ENCODE peak calls at places on chromosomes 2 and 18, in six cellular contexts. E, X, B, G, Z and N are unnamed samples.
A peak's percentile ranks its signal among the peaks of the same experiment; 100 is the strongest.

GRCh38 chr18:37425182-37425581 is 140.4 kb downstream of the CELF4 start:
- DNase-seq in E (no peak), X (no peak), B (no peak), G (no peak), Z (no peak), N (no peak)

GRCh38 chr18:10036479-10036878 is 122.7 kb downstream of the VAPA start:
- DNase-seq in E (no peak), X (no peak), B (no peak), G (peak; percentile 26), Z (no peak), N (no peak)

GRCh38 chr2:80830891-80831290 is 526.3 kb upstream of the LRRTM1 start:
- DNase-seq in E (no peak), X (no peak), B (no peak), G (no peak), Z (no peak), N (no peak)

GRCh38 chr18:68940039-68940438 is 142.2 kb downstream of the CCDC102B start:
- DNase-seq in E (no peak), X (no peak), B (no peak), G (no peak), Z (no peak), N (no peak)

GRCh38 chr2:238099709-238100048 is 461 bp upstream of the ESPNL start:
- DNase-seq in E (no peak), X (no peak), B (no peak), G (no peak), Z (no peak), N (no peak)

GRCh38 chr18:43559507-43559906 is 282.2 kb upstream of the SYT4 start:
- DNase-seq in E (no peak), X (no peak), B (no peak), G (no peak), Z (no peak), N (no peak)

GRCh38 chr18:13231151-13231550 is 12.6 kb downstream of the LDLRAD4 start:
- DNase-seq in E (no peak), X (no peak), B (no peak), G (no peak), Z (no peak), N (no peak)

GRCh38 chr18:39990540-39990939 is 1964.5 kb upstream of the PIK3C3 start:
- DNase-seq in E (no peak), X (no peak), B (peak; percentile 43), G (no peak), Z (no peak), N (no peak)

GRCh38 chr2:2331905-2332280 is 818 bp upstream of the MYT1L start:
- DNase-seq in E (no peak), X (no peak), B (peak; percentile 41), G (no peak), Z (no peak), N (peak; percentile 5)

GRCh38 chr2:38933653-38934052 is 44.0 kb downstream of the ARHGEF33 start:
- DNase-seq in E (no peak), X (no peak), B (no peak), G (peak; percentile 87), Z (peak; percentile 86), N (no peak)

GRCh38 chr2:18856766-18857165 is 267.4 kb upstream of the NT5C1B start:
- DNase-seq in E (no peak), X (no peak), B (no peak), G (peak; percentile 52), Z (no peak), N (no peak)

GRCh38 chr18:7778181-7778580 is 211.1 kb downstream of the PTPRM start:
- DNase-seq in E (no peak), X (no peak), B (no peak), G (no peak), Z (peak; percentile 66), N (peak; percentile 64)

GRCh38 chr2:43519711-43520221 is 76.1 kb downstream of the THADA start:
- DNase-seq in E (no peak), X (peak; percentile 82), B (peak; percentile 19), G (peak; percentile 95), Z (peak; percentile 97), N (peak; percentile 91)

GRCh38 chr2:115763601-115764000 is 1321.2 kb downstream of the DPP10 start:
- DNase-seq in E (no peak), X (no peak), B (no peak), G (no peak), Z (no peak), N (no peak)

GRCh38 chr2:121165038-121165542 is 119.9 kb downstream of the TFCP2L1 start:
- DNase-seq in E (no peak), X (no peak), B (no peak), G (no peak), Z (no peak), N (no peak)

GRCh38 chr2:189982777-189983394 is 79.6 kb downstream of the MSTN start:
- DNase-seq in E (no peak), X (no peak), B (peak; percentile 11), G (peak; percentile 25), Z (no peak), N (peak; percentile 5)

GRCh38 chr2:118013221-118013723 is 598 bp downstream of the CCDC93 start:
- DNase-seq in E (no peak), X (peak; percentile 14), B (peak; percentile 47), G (no peak), Z (no peak), N (peak; percentile 63)

GRCh38 chr2:191895743-191896142 is 48.9 kb upstream of the CAVIN2 start:
- DNase-seq in E (no peak), X (no peak), B (no peak), G (no peak), Z (no peak), N (no peak)

GRCh38 chr2:238908960-238909951 is 61.4 kb downstream of the TWIST2 start:
- DNase-seq in E (no peak), X (no peak), B (peak; percentile 49), G (peak; percentile 72), Z (peak; percentile 34), N (no peak)

GRCh38 chr2:42961385-42961800 is 169.0 kb upstream of the HAAO start:
- DNase-seq in E (no peak), X (no peak), B (peak; percentile 61), G (peak; percentile 74), Z (no peak), N (peak; percentile 63)

GRCh38 chr2:23361185-23361584 is 23.8 kb upstream of the KLHL29 start:
- DNase-seq in E (no peak), X (no peak), B (no peak), G (no peak), Z (peak; percentile 41), N (no peak)

GRCh38 chr2:100294162-100294497 is 28.2 kb downstream of the LONRF2 start:
- DNase-seq in E (no peak), X (no peak), B (no peak), G (no peak), Z (no peak), N (no peak)

GRCh38 chr2:158297606-158298005 is 158.9 kb downstream of the CCDC148 start:
- DNase-seq in E (no peak), X (no peak), B (no peak), G (peak; percentile 27), Z (no peak), N (no peak)

GRCh38 chr2:200585730-200586643 is at the start of gene AOX1:
- DNase-seq in E (no peak), X (peak; percentile 64), B (peak; percentile 86), G (peak; percentile 78), Z (peak; percentile 45), N (peak; percentile 60)

GRCh38 chr2:173184031-173185004 is 108.7 kb downstream of the MAP3K20 start:
- DNase-seq in E (no peak), X (no peak), B (peak; percentile 62), G (peak; percentile 100), Z (peak; percentile 100), N (no peak)